ENCODE peak calls at places on chromosomes 13 and 19, in ten cellular contexts. One of them, this sample, is unnamed.
A peak's percentile ranks its signal among the peaks of the same experiment; 100 is the strongest.

GRCh38 chr19:48990400-48990799 is 2.7 kb downstream of the GYS1 start:
- DNase-seq in lower leg skin: no peak
- DNase-seq in progenitor cell of endocrine pancreas: no peak
- DNase-seq in stimulated activated CD4-positive, alpha-beta T cell treated with anti-CD3 and anti-CD28 coated beads, Interleukin-1b, Interleukin-23, amount 100 ng/mL, for 1 hour: no peak
- DNase-seq in GM04503: no peak
- DNase-seq in omental fat pad: no peak
- DNase-seq in brain microvascular endothelial cell: no peak
- DNase-seq in effector memory CD4-positive, alpha-beta T cell: no peak
- DNase-seq in SHP77: no peak
- DNase-seq in activated T-cell treated with anti-CD3 and anti-CD28 coated beads for 1 hour: no peak
- DNase-seq in this sample: no peak

GRCh38 chr19:33722456-33723239 is 74.0 kb upstream of the KCTD15 start:
- DNase-seq in GM04503: no peak
- DNase-seq in effector memory CD4-positive, alpha-beta T cell: no peak
- DNase-seq in omental fat pad: no peak
- DNase-seq in progenitor cell of endocrine pancreas: no peak
- DNase-seq in SHP77: no peak
- DNase-seq in brain microvascular endothelial cell: no peak
- DNase-seq in activated T-cell treated with anti-CD3 and anti-CD28 coated beads for 1 hour: no peak
- DNase-seq in stimulated activated CD4-positive, alpha-beta T cell treated with anti-CD3 and anti-CD28 coated beads, Interleukin-1b, Interleukin-23, amount 100 ng/mL, for 1 hour: no peak
- DNase-seq in lower leg skin: no peak
- DNase-seq in this sample: no peak

GRCh38 chr13:110415669-110416068 is 108.6 kb downstream of the COL4A2 start:
- DNase-seq in progenitor cell of endocrine pancreas: no peak
- DNase-seq in omental fat pad: no peak
- DNase-seq in activated T-cell treated with anti-CD3 and anti-CD28 coated beads for 1 hour: no peak
- DNase-seq in stimulated activated CD4-positive, alpha-beta T cell treated with anti-CD3 and anti-CD28 coated beads, Interleukin-1b, Interleukin-23, amount 100 ng/mL, for 1 hour: no peak
- DNase-seq in brain microvascular endothelial cell: no peak
- DNase-seq in effector memory CD4-positive, alpha-beta T cell: no peak
- DNase-seq in GM04503: no peak
- DNase-seq in SHP77: no peak
- DNase-seq in lower leg skin: peak; percentile 86
- DNase-seq in this sample: no peak

GRCh38 chr13:100835695-100836094 is 161.1 kb upstream of the TMTC4 start:
- DNase-seq in stimulated activated CD4-positive, alpha-beta T cell treated with anti-CD3 and anti-CD28 coated beads, Interleukin-1b, Interleukin-23, amount 100 ng/mL, for 1 hour: no peak
- DNase-seq in effector memory CD4-positive, alpha-beta T cell: no peak
- DNase-seq in progenitor cell of endocrine pancreas: no peak
- DNase-seq in SHP77: no peak
- DNase-seq in lower leg skin: no peak
- DNase-seq in brain microvascular endothelial cell: no peak
- DNase-seq in GM04503: no peak
- DNase-seq in activated T-cell treated with anti-CD3 and anti-CD28 coated beads for 1 hour: no peak
- DNase-seq in omental fat pad: no peak
- DNase-seq in this sample: no peak

GRCh38 chr13:106161186-106161585 is 374.3 kb downstream of the EFNB2 start:
- DNase-seq in activated T-cell treated with anti-CD3 and anti-CD28 coated beads for 1 hour: no peak
- DNase-seq in progenitor cell of endocrine pancreas: no peak
- DNase-seq in stimulated activated CD4-positive, alpha-beta T cell treated with anti-CD3 and anti-CD28 coated beads, Interleukin-1b, Interleukin-23, amount 100 ng/mL, for 1 hour: no peak
- DNase-seq in effector memory CD4-positive, alpha-beta T cell: no peak
- DNase-seq in omental fat pad: no peak
- DNase-seq in brain microvascular endothelial cell: no peak
- DNase-seq in GM04503: no peak
- DNase-seq in SHP77: no peak
- DNase-seq in lower leg skin: no peak
- DNase-seq in this sample: peak; percentile 23

GRCh38 chr19:14479985-14480694 is 5.0 kb upstream of the PTGER1 start:
- DNase-seq in effector memory CD4-positive, alpha-beta T cell: peak; percentile 44
- DNase-seq in lower leg skin: no peak
- DNase-seq in activated T-cell treated with anti-CD3 and anti-CD28 coated beads for 1 hour: peak; percentile 62
- DNase-seq in progenitor cell of endocrine pancreas: peak; percentile 76
- DNase-seq in omental fat pad: no peak
- DNase-seq in brain microvascular endothelial cell: no peak
- DNase-seq in stimulated activated CD4-positive, alpha-beta T cell treated with anti-CD3 and anti-CD28 coated beads, Interleukin-1b, Interleukin-23, amount 100 ng/mL, for 1 hour: peak; percentile 58
- DNase-seq in SHP77: no peak
- DNase-seq in GM04503: no peak
- DNase-seq in this sample: peak; percentile 41

GRCh38 chr13:44313674-44314073 is 60.0 kb upstream of the SERP2 start:
- DNase-seq in progenitor cell of endocrine pancreas: no peak
- DNase-seq in GM04503: no peak
- DNase-seq in activated T-cell treated with anti-CD3 and anti-CD28 coated beads for 1 hour: no peak
- DNase-seq in omental fat pad: no peak
- DNase-seq in lower leg skin: no peak
- DNase-seq in effector memory CD4-positive, alpha-beta T cell: no peak
- DNase-seq in SHP77: no peak
- DNase-seq in stimulated activated CD4-positive, alpha-beta T cell treated with anti-CD3 and anti-CD28 coated beads, Interleukin-1b, Interleukin-23, amount 100 ng/mL, for 1 hour: no peak
- DNase-seq in brain microvascular endothelial cell: peak; percentile 87
- DNase-seq in this sample: peak; percentile 90

GRCh38 chr19:7670150-7670784 is 1.4 kb downstream of the RETN start:
- DNase-seq in lower leg skin: no peak
- DNase-seq in omental fat pad: no peak
- DNase-seq in brain microvascular endothelial cell: no peak
- DNase-seq in GM04503: no peak
- DNase-seq in activated T-cell treated with anti-CD3 and anti-CD28 coated beads for 1 hour: no peak
- DNase-seq in effector memory CD4-positive, alpha-beta T cell: no peak
- DNase-seq in SHP77: no peak
- DNase-seq in progenitor cell of endocrine pancreas: no peak
- DNase-seq in stimulated activated CD4-positive, alpha-beta T cell treated with anti-CD3 and anti-CD28 coated beads, Interleukin-1b, Interleukin-23, amount 100 ng/mL, for 1 hour: no peak
- DNase-seq in this sample: no peak

GRCh38 chr13:20713751-20714150 is 10.3 kb downstream of the IL17D start:
- DNase-seq in stimulated activated CD4-positive, alpha-beta T cell treated with anti-CD3 and anti-CD28 coated beads, Interleukin-1b, Interleukin-23, amount 100 ng/mL, for 1 hour: no peak
- DNase-seq in effector memory CD4-positive, alpha-beta T cell: no peak
- DNase-seq in SHP77: no peak
- DNase-seq in GM04503: peak; percentile 51
- DNase-seq in brain microvascular endothelial cell: peak; percentile 72
- DNase-seq in lower leg skin: no peak
- DNase-seq in activated T-cell treated with anti-CD3 and anti-CD28 coated beads for 1 hour: no peak
- DNase-seq in omental fat pad: no peak
- DNase-seq in progenitor cell of endocrine pancreas: no peak
- DNase-seq in this sample: peak; percentile 52

GRCh38 chr13:60121288-60121687 is 42.4 kb downstream of the DIAPH3 start:
- DNase-seq in lower leg skin: no peak
- DNase-seq in brain microvascular endothelial cell: no peak
- DNase-seq in effector memory CD4-positive, alpha-beta T cell: no peak
- DNase-seq in activated T-cell treated with anti-CD3 and anti-CD28 coated beads for 1 hour: no peak
- DNase-seq in progenitor cell of endocrine pancreas: no peak
- DNase-seq in omental fat pad: no peak
- DNase-seq in SHP77: no peak
- DNase-seq in stimulated activated CD4-positive, alpha-beta T cell treated with anti-CD3 and anti-CD28 coated beads, Interleukin-1b, Interleukin-23, amount 100 ng/mL, for 1 hour: no peak
- DNase-seq in GM04503: no peak
- DNase-seq in this sample: no peak

GRCh38 chr13:43766766-43767165 is 20.0 kb downstream of the ENOX1 start:
- DNase-seq in omental fat pad: no peak
- DNase-seq in effector memory CD4-positive, alpha-beta T cell: no peak
- DNase-seq in lower leg skin: no peak
- DNase-seq in activated T-cell treated with anti-CD3 and anti-CD28 coated beads for 1 hour: no peak
- DNase-seq in GM04503: no peak
- DNase-seq in brain microvascular endothelial cell: no peak
- DNase-seq in stimulated activated CD4-positive, alpha-beta T cell treated with anti-CD3 and anti-CD28 coated beads, Interleukin-1b, Interleukin-23, amount 100 ng/mL, for 1 hour: no peak
- DNase-seq in progenitor cell of endocrine pancreas: no peak
- DNase-seq in SHP77: no peak
- DNase-seq in this sample: no peak